ENCODE peak calls at places on chromosome 7, in six cellular contexts. R, M, T, E, I and V are unnamed samples.

GRCh38 chr7:55019691-55020480 is 1.1 kb downstream of the EGFR start:
- DNase-seq in T (peak; percentile 27), E (peak; percentile 35), I (no peak), M (no peak), R (no peak), V (no peak)

GRCh38 chr7:100132697-100133137 is 6.0 kb downstream of the MBLAC1 start:
- DNase-seq in M (no peak), I (peak; percentile 57), E (peak; percentile 68), T (no peak), R (peak; percentile 69), V (peak; percentile 51)

GRCh38 chr7:63114371-63114985 is 884.2 kb upstream of the ZNF722 start:
- DNase-seq in E (no peak), R (no peak), I (no peak), T (no peak), M (no peak), V (no peak)

GRCh38 chr7:101817930-101818698 is 688 bp downstream of the CUX1 start:
- DNase-seq in T (no peak), M (no peak), I (no peak), R (no peak), E (no peak), V (no peak)

GRCh38 chr7:55254596-55255500 is 110.3 kb upstream of the LANCL2 start:
- DNase-seq in T (peak; percentile 64), I (peak; percentile 78), E (peak; percentile 82), M (peak; percentile 72), R (peak; percentile 40), V (peak; percentile 49)

GRCh38 chr7:106070201-106070551 is 41.9 kb downstream of the SYPL1 start:
- DNase-seq in M (no peak), T (peak; percentile 61), I (no peak), E (peak; percentile 61), R (no peak), V (no peak)

GRCh38 chr7:155454183-155455112 is 3.5 kb upstream of the EN2 start:
- DNase-seq in M (no peak), I (peak; percentile 33), T (no peak), R (no peak), E (no peak), V (no peak)

GRCh38 chr7:131919920-131920709 is 363.7 kb upstream of the PODXL start:
- DNase-seq in I (no peak), M (no peak), T (no peak), R (no peak), E (no peak), V (no peak)

GRCh38 chr7:100053201-100053600 is 3.6 kb downstream of the ZSCAN21 start:
- DNase-seq in M (peak; percentile 36), T (peak; percentile 32), E (peak; percentile 85), R (peak; percentile 7), I (peak; percentile 76), V (peak; percentile 13)

GRCh38 chr7:26250239-26250638 is 41.4 kb upstream of the SNX10 start:
- DNase-seq in M (no peak), R (no peak), E (no peak), I (no peak), T (no peak), V (no peak)

GRCh38 chr7:69803699-69804516 is 205.6 kb downstream of the AUTS2 start:
- DNase-seq in M (no peak), R (no peak), T (no peak), I (no peak), E (no peak), V (no peak)

GRCh38 chr7:54546081-54546985 is 4.2 kb downstream of the VSTM2A start:
- DNase-seq in T (no peak), M (no peak), I (peak; percentile 28), E (peak; percentile 14), R (no peak), V (no peak)

GRCh38 chr7:96287168-96287567 is 34.7 kb downstream of the SLC25A13 start:
- DNase-seq in E (no peak), I (no peak), M (no peak), R (no peak), T (no peak), V (no peak)

GRCh38 chr7:2517004-2517403 is 2.6 kb upstream of the LFNG start:
- DNase-seq in T (no peak), I (no peak), R (no peak), E (peak; percentile 71), M (no peak), V (no peak)

GRCh38 chr7:11236680-11237079 is 263.0 kb downstream of the PHF14 start:
- DNase-seq in R (no peak), E (no peak), T (peak; percentile 24), I (no peak), M (no peak), V (no peak)

GRCh38 chr7:5634107-5634950 is 147.1 kb downstream of the RNF216 start:
- DNase-seq in M (peak; percentile 28), T (no peak), I (peak; percentile 7), E (no peak), R (no peak), V (no peak)

GRCh38 chr7:47428052-47428779 is 153.7 kb downstream of the TNS3 start:
- DNase-seq in R (no peak), I (peak; percentile 56), T (peak; percentile 78), E (no peak), M (no peak), V (no peak)

GRCh38 chr7:43570688-43571365 is 12.1 kb upstream of the STK17A start:
- DNase-seq in E (peak; percentile 54), M (no peak), I (no peak), R (no peak), T (no peak), V (no peak)

GRCh38 chr7:108239501-108240225 is 109.5 kb upstream of the LAMB4 start:
- DNase-seq in T (peak; percentile 60), M (no peak), I (peak; percentile 87), R (no peak), E (no peak), V (no peak)

GRCh38 chr7:103148131-103148993 is 537 bp downstream of the NAPEPLD start:
- DNase-seq in M (no peak), T (no peak), R (no peak), I (no peak), E (peak; percentile 45), V (no peak)

GRCh38 chr7:55021053-55021452 is 2.2 kb downstream of the EGFR start:
- DNase-seq in R (no peak), T (no peak), I (no peak), E (no peak), M (no peak), V (no peak)

GRCh38 chr7:35878356-35878755 is 77.5 kb downstream of the SEPTIN7 start:
- DNase-seq in T (no peak), R (no peak), I (no peak), M (no peak), E (no peak), V (no peak)

GRCh38 chr7:10460474-10460873 is 513.2 kb upstream of the PHF14 start:
- DNase-seq in T (no peak), R (no peak), I (no peak), E (no peak), M (no peak), V (no peak)

GRCh38 chr7:45402480-45403218 is 171.5 kb upstream of the ADCY1 start:
- DNase-seq in M (no peak), T (no peak), E (peak; percentile 82), R (no peak), I (no peak), V (no peak)

GRCh38 chr7:26376208-26376917 is 84.7 kb downstream of the SNX10 start:
- DNase-seq in M (peak; percentile 44), T (peak; percentile 85), R (peak; percentile 6), I (peak; percentile 86), E (no peak), V (no peak)

GRCh38 chr7:101705327-101705726 is 76.2 kb upstream of the MYL10 start:
- DNase-seq in I (no peak), T (peak; percentile 8), M (no peak), E (peak; percentile 32), R (no peak), V (no peak)

GRCh38 chr7:94998951-94999350 is 91.6 kb downstream of the PPP1R9A start:
- DNase-seq in I (no peak), M (no peak), T (no peak), E (no peak), R (no peak), V (no peak)

GRCh38 chr7:1961776-1962276 is 270.9 kb downstream of the MAD1L1 start:
- DNase-seq in R (peak; percentile 42), E (peak; percentile 31), T (no peak), M (no peak), I (no peak), V (no peak)

GRCh38 chr7:17523813-17524741 is 225.6 kb downstream of the AHR start:
- DNase-seq in E (peak; percentile 70), M (no peak), R (no peak), I (no peak), T (peak; percentile 29), V (no peak)

GRCh38 chr7:5422324-5423271 is 1.0 kb downstream of the TNRC18 start:
- DNase-seq in R (no peak), T (no peak), E (peak; percentile 44), M (no peak), I (no peak), V (no peak)